ENCODE peak calls at places on chromosomes 5 and 9, in five cellular contexts. W is transverse colon, I is tibial nerve, T is left ventricle myocardium inferior, J is heart right ventricle. O is an unnamed sample. For H3K4me1, the result is how much of the 10 kb centered on the place peaks cover.

GRCh38 chr5:142677212-142677611 is 8.7 kb downstream of the FGF1 start:
- DNase-seq in W (no peak), I (no peak), T (no peak), J (no peak), O (no peak)

GRCh38 chr5:133738271-133738670 is 125.9 kb upstream of the FSTL4 start:
- DNase-seq in W (no peak), I (no peak), T (no peak), J (no peak), O (no peak)

GRCh38 chr5:168366124-168366523 is 74.7 kb downstream of the WWC1 start:
- DNase-seq in W (no peak), I (no peak), T (no peak), J (no peak), O (no peak)

GRCh38 chr9:107446491-107446890 is 43.1 kb downstream of the KLF4 start:
- DNase-seq in W (no peak), I (no peak), T (no peak), J (no peak), O (no peak)

GRCh38 chr5:96254980-96255681 is 177.9 kb downstream of the PCSK1 start:
- DNase-seq in W (no peak), I (no peak), T (no peak), J (no peak), O (no peak)

GRCh38 chr9:107422189-107422802 is 67.3 kb downstream of the KLF4 start:
- DNase-seq in W (peak), I (peak), T (peak), J (peak), O (peak)

GRCh38 chr5:58937031-58937681 is 354.3 kb downstream of the RAB3C start:
- DNase-seq in W (no peak), I (no peak), T (no peak), J (no peak), O (no peak)

GRCh38 chr9:137626448-137626847 is 7.6 kb downstream of the EHMT1 start:
- DNase-seq in W (no peak), I (no peak), T (no peak), J (no peak), O (no peak)

GRCh38 chr5:154367101-154367500 is 78.7 kb upstream of the SAP30L start:
- DNase-seq in W (no peak), I (no peak), T (no peak), J (no peak), O (no peak)
- H3K27ac ChIP-seq in W (no peak), I (peak), T (peak), J (peak), O (peak)

GRCh38 chr5:67003906-67004729 is 192.5 kb downstream of the CD180 start:
- DNase-seq in W (peak), I (peak), T (peak), J (peak), O (peak)

GRCh38 chr5:67004730-67005350 is 191.8 kb downstream of the CD180 start:
- DNase-seq in W (no peak), I (no peak), T (no peak), J (no peak), O (no peak)

GRCh38 chr5:67000794-67001475 is 195.7 kb downstream of the CD180 start:
- DNase-seq in W (no peak), I (no peak), T (no peak), J (no peak), O (no peak)

GRCh38 chr5:67002832-67003231 is 193.8 kb downstream of the CD180 start:
- DNase-seq in W (no peak), I (no peak), T (no peak), J (no peak), O (no peak)

DNA sequence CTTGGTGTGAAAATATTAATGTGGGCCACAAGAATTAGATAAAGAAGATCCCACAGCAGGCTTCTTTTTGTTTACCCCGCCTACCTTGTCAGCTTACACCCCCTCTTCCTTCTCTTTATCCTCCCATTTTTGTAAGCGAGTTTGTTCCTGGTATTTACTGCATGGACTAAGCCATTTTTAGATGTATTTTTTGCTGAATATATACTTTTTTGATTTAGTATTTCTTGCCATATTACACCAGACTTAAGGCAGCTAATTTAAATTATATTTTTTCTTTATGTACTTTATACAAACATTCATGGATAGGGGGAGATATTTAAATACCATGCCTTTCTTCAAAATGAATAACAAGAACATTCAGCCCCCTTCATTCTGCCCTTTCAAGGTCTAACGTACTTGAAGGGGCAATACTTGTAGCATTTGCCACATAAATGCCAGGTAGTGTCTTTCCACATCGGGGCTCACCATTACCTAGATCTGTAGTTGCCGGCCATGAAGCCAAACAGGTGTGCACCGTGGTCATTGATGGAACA is 193.2 kb downstream of the CD180 start:
- DNase-seq in W (no peak), I (no peak), T (no peak), J (no peak), O (no peak)
- H3K4me1 ChIP-seq in W (under half), I (under half), T (half or more), J (under half), O (half or more)

DNA sequence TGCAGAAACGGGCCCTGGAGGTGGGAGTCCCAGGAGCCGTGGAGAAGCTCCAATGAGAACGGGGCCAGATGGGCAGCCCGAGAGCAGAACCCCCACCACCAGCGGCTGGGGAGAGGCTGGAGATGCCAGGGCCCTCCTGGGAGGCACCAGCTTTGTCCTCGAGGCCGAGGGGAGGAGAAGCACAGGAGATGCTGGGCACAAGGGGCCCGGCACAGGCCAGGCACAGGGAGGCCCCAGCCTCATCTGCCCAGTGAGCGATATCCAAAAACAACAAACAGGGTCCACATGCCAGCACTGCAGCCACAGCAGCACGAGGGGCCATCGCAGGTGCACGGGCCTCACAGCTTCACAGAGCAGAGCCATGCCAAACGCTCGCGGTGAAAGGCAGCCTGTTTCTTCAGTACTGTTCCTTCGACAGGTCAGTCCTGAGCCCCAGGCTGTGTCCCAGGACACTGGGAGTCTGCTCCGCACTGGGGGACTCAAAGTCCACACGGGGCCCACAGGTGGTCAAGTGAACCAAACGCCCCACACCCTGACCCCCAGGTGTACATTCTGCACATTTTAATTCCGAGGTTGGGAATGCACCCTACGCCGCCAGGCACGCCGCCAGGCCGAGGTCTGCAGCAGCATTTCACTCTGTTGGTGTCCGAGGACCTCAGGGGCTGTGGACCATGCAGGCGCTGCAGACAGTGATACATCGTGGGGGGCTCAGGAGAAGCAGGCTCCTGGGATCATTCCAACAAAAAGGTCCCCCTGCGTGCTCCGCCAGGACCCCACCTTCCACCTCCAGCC is 9.5 kb downstream of the LPCAT1 start:
- DNase-seq in W (peak), I (peak), T (peak), J (peak), O (no peak)
- H3K4me3 ChIP-seq in W (no peak), I (no peak), T (no peak), J (no peak), O (no peak)

DNA sequence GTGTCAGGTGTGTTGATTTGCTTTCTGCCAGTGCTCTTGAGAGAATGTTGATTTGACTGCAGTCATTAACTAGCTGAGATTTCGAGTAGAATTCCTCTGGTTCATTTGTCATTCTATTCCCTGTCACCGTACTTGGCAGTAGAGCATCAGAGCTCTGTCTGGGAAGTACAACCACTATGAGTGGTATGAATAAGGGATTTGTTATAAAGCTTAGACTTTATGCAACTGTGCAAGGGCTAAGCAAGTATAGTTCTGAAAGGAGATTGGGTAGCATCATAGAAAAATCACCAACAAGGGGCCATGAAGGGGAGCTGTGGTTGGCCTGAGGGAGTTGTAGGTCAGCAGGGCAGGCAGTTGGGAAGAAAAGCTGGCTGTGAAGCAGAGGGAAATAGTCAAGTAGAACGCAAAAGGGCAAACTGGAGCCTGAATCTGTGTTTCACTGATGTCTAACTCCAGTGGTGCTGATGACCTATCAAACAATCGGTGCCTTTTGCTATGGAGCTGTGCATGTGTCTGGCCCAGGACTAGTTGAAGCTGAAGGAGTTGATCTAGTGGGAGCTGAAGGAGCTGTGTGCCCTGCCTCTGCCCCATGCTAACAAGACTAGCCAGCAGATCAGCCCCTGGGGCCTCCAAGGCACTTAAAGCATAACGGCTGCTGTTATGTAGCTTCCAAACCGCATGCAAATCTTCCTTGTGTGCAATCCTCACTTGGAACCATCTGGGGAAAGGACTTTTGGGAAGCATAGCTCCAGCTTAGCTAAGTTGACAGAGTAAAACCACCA is 110.0 kb downstream of the SLC28A3 start:
- DNase-seq in W (no peak), I (no peak), T (no peak), J (no peak), O (no peak)
- H3K27ac ChIP-seq in W (no peak), I (no peak), T (no peak), J (no peak), O (no peak)

GRCh38 chr5:14156611-14157493 is 13.7 kb downstream of the TRIO start:
- DNase-seq in W (no peak), I (no peak), T (no peak), J (no peak), O (no peak)

GRCh38 chr5:14157494-14157782 is 14.3 kb downstream of the TRIO start:
- DNase-seq in W (no peak), I (no peak), T (no peak), J (no peak), O (no peak)

GRCh38 chr5:14161825-14162556 is 18.8 kb downstream of the TRIO start:
- DNase-seq in W (no peak), I (no peak), T (no peak), J (no peak), O (no peak)

GRCh38 chr5:14158890-14159666 is 15.9 kb downstream of the TRIO start:
- DNase-seq in W (no peak), I (no peak), T (no peak), J (no peak), O (no peak)

GRCh38 chr5:14160116-14160515 is 17.0 kb downstream of the TRIO start:
- DNase-seq in W (no peak), I (no peak), T (no peak), J (no peak), O (no peak)
- H3K4me1 ChIP-seq in W (under half), I (under half), T (half or more), J (under half), O (under half)

DNA sequence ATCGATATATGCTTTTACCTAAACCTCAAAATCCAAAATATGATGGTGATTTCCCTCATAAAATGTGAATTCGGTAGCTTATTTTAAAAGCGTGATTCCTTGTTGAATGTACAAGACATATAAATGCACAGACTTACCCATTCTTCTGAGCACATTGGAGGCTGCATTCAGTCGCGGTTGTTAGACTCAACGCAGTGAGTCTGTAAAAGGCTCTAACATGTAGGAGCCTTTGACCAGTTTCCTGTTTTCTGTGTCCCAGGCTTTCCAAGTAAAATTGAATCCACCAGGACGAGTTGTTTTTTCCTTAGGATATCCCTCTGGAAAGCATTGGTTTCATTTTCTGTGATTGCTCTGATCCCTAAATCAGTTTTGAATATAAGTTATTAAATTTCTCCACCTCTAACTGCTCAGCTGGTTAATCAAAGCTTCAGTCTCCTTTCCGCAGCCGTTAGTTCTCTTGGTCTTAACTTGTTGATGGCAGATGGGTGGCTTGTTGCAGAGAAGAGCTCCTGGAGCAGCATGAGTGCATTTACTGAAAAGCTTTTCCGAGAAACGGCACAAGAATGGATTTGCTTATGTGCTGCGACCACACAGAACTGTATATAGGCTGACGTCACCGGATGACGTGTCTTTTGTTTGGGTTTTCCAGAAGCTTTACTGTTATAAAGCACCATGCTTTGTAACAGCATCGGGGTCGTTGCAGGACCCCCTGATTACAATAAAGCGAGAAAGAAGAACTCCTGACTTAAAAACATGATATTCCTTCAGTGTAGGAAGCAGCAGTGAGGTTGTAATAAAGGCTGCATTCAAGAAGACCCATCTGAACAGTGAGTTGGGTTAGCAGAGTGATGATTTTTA is at the start of gene LRRTM2:
- DNase-seq in W (no peak), I (no peak), T (no peak), J (no peak), O (no peak)
- H3K4me3 ChIP-seq in W (peak), I (peak), T (peak), J (no peak), O (peak)

GRCh38 chr5:71586941-71587708 is at the start of gene MCCC2:
- DNase-seq in W (peak), I (peak), T (peak), J (peak), O (peak)

GRCh38 chr5:71591100-71591499 is 4.0 kb downstream of the MCCC2 start:
- DNase-seq in W (no peak), I (no peak), T (no peak), J (no peak), O (no peak)

GRCh38 chr5:71588533-71588885 is 1.4 kb downstream of the MCCC2 start:
- DNase-seq in W (no peak), I (no peak), T (no peak), J (no peak), O (no peak)

GRCh38 chr5:71587709-71588532 is 781 bp downstream of the MCCC2 start:
- DNase-seq in W (no peak), I (no peak), T (no peak), J (no peak), O (no peak)

GRCh38 chr5:71589903-71590302 is 2.8 kb downstream of the MCCC2 start:
- DNase-seq in W (no peak), I (no peak), T (no peak), J (no peak), O (no peak)
- H3K27ac ChIP-seq in W (no peak), I (no peak), T (no peak), J (no peak), O (no peak)

DNA sequence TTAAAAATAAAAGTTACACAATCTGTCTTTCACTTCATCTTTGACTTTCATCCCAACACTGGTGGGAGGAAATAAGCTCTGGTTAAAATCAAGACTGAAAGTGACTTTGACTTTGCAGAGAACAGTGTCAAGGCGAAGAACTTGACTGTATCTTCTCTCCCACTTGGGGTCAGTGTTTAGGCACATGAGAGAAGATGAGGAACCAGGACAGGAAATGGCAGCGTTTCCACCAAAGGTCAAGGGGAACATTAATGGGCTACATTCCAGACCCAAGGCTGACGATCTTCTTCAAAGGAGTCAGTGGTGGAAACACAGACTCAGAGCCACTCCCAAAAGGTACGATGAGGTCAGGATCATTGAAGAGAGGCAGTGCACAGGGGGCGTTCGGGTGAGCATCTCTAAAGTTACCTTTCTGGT is 409.5 kb downstream of the ARHGEF28 start:
- DNase-seq in W (no peak), I (no peak), T (no peak), J (no peak), O (no peak)
- H3K4me1 ChIP-seq in W (under half), I (under half), T (under half), J (under half), O (under half)

DNA sequence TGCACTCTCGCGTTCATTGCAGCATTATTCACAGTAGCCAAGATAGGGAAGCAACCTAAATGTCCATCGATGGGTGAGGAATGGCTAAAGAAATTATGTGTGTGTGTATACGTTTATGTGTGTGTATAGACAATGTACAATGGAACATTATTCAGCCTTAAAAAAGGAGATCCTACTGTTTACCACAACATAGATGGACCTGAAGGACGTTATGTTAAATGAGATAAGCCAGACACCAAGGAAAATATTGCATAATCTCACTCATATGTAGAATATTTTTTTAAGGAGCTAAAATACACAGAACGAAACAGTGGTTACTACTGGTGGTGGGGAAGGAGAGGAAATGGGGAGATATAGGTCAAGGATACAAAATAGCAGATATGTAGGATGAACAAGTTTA is 2.4 kb downstream of the KIF2A start:
- DNase-seq in W (no peak), I (no peak), T (no peak), J (no peak), O (no peak)
- H3K4me3 ChIP-seq in W (no peak), I (no peak), T (no peak), J (no peak), O (no peak)

O was measured in lower lobe of right lung.